ENCODE peak calls at places on chromosomes 7 and 10, in nine cellular contexts. M is endothelial cell, K is SK-N-SH, I is cardiac muscle cell, W is psoas muscle, H is HFF-Myc, Q is pancreas, X is kidney, N is body of pancreas. B is an unnamed sample.

GRCh38 chr7:34333184-34333583 is 324.8 kb upstream of the NPSR1 start:
- DNase-seq in M (no peak), K (no peak), I (no peak), W (no peak), H (no peak), Q (no peak), X (no peak), N (no peak), B (no peak)

GRCh38 chr10:34249634-34250033 is 565.5 kb downstream of the PARD3 start:
- DNase-seq in M (no peak), K (peak), I (no peak), W (no peak), H (no peak), Q (no peak), X (no peak), N (no peak), B (no peak)

GRCh38 chr10:6046458-6047325 is 15.5 kb downstream of the IL2RA start:
- DNase-seq in M (no peak), K (no peak), I (no peak), W (no peak), H (no peak), Q (no peak), X (no peak), N (no peak), B (no peak)

GRCh38 chr7:14687777-14688176 is 214.8 kb downstream of the DGKB start:
- DNase-seq in M (no peak), K (peak), I (no peak), W (no peak), H (no peak), Q (no peak), X (no peak), N (no peak), B (no peak)

GRCh38 chr7:881441-882234 is 5.3 kb downstream of the GET4 start:
- DNase-seq in M (no peak), K (no peak), I (no peak), W (peak), H (no peak), Q (no peak), X (peak), N (no peak), B (no peak)

GRCh38 chr7:6272481-6273323 is at the start of gene CYTH3:
- DNase-seq in M (peak), K (peak), I (peak), W (peak), H (no peak), Q (peak), X (peak), N (peak), B (peak)

GRCh38 chr10:83212632-83213349 is 926.5 kb upstream of the GHITM start:
- DNase-seq in M (no peak), K (no peak), I (no peak), W (no peak), H (peak), Q (no peak), X (no peak), N (no peak), B (no peak)

GRCh38 chr7:121401896-121402295 is 5.8 kb upstream of the FAM3C start:
- DNase-seq in M (no peak), K (no peak), I (no peak), W (no peak), H (no peak), Q (no peak), X (no peak), N (no peak), B (no peak)

GRCh38 chr7:80263321-80263720 is 128.7 kb downstream of the GNAI1 start:
- DNase-seq in M (no peak), K (no peak), I (no peak), W (no peak), H (no peak), Q (no peak), X (no peak), N (no peak), B (no peak)

GRCh38 chr10:4109469-4109868 is 324.5 kb upstream of the KLF6 start:
- DNase-seq in M (no peak), K (no peak), I (no peak), W (no peak), H (no peak), Q (no peak), X (no peak), N (no peak), B (no peak)

GRCh38 chr7:127903913-127904705 is 127.1 kb downstream of the LRRC4 start:
- DNase-seq in M (no peak), K (no peak), I (no peak), W (no peak), H (no peak), Q (no peak), X (no peak), N (no peak), B (no peak)

GRCh38 chr10:113681533-113682470 is 2.1 kb downstream of the CASP7 start:
- DNase-seq in M (no peak), K (no peak), I (no peak), W (no peak), H (no peak), Q (no peak), X (no peak), N (no peak), B (peak)

GRCh38 chr10:36393800-36394199 is 731.6 kb upstream of the ANKRD30A start:
- DNase-seq in M (no peak), K (no peak), I (no peak), W (no peak), H (peak), Q (no peak), X (no peak), N (no peak), B (no peak)

GRCh38 chr7:131149429-131149774 is 178.3 kb upstream of the MKLN1 start:
- DNase-seq in M (no peak), K (no peak), I (no peak), W (no peak), H (no peak), Q (no peak), X (no peak), N (no peak), B (no peak)

GRCh38 chr10:11724938-11725776 is 17.0 kb upstream of the ECHDC3 start:
- DNase-seq in M (peak), K (peak), I (peak), W (no peak), H (peak), Q (no peak), X (no peak), N (no peak), B (peak)

GRCh38 chr7:47371733-47372368 is 210.1 kb downstream of the TNS3 start:
- DNase-seq in M (no peak), K (peak), I (peak), W (peak), H (peak), Q (peak), X (peak), N (peak), B (no peak)

GRCh38 chr10:123997013-123997412 is 96.4 kb downstream of the CHST15 start:
- DNase-seq in M (no peak), K (peak), I (no peak), W (no peak), H (no peak), Q (no peak), X (no peak), N (no peak), B (no peak)

GRCh38 chr10:44979281-44980181 is 922 bp upstream of the DEPP1 start:
- DNase-seq in M (no peak), K (no peak), I (no peak), W (peak), H (no peak), Q (peak), X (no peak), N (peak), B (no peak)

GRCh38 chr7:50199824-50200223 is 104.7 kb upstream of the IKZF1 start:
- DNase-seq in M (no peak), K (no peak), I (no peak), W (no peak), H (no peak), Q (no peak), X (no peak), N (no peak), B (no peak)

GRCh38 chr10:3981300-3981699 is 196.3 kb upstream of the KLF6 start:
- DNase-seq in M (no peak), K (no peak), I (no peak), W (no peak), H (no peak), Q (no peak), X (no peak), N (no peak), B (no peak)

GRCh38 chr7:153100691-153101237 is 341.2 kb downstream of the ACTR3B start:
- DNase-seq in M (no peak), K (no peak), I (no peak), W (no peak), H (no peak), Q (no peak), X (no peak), N (no peak), B (no peak)

GRCh38 chr7:139702313-139702731 is 75.5 kb downstream of the HIPK2 start:
- DNase-seq in M (no peak), K (peak), I (no peak), W (no peak), H (no peak), Q (no peak), X (no peak), N (no peak), B (no peak)

GRCh38 chr7:158282461-158283001 is 305.1 kb downstream of the PTPRN2 start:
- DNase-seq in M (no peak), K (no peak), I (no peak), W (no peak), H (no peak), Q (no peak), X (no peak), N (no peak), B (no peak)

GRCh38 chr10:28975891-28976471 is 298.7 kb downstream of the BAMBI start:
- DNase-seq in M (no peak), K (no peak), I (no peak), W (no peak), H (no peak), Q (no peak), X (no peak), N (no peak), B (no peak)

GRCh38 chr10:86443069-86443468 is 76.5 kb upstream of the GRID1 start:
- DNase-seq in M (no peak), K (no peak), I (no peak), W (no peak), H (no peak), Q (no peak), X (no peak), N (no peak), B (no peak)

GRCh38 chr10:132468651-132469050 is 68.9 kb upstream of the INPP5A start:
- DNase-seq in M (no peak), K (no peak), I (no peak), W (peak), H (no peak), Q (no peak), X (peak), N (peak), B (no peak)

GRCh38 chr7:87075671-87076404 is 16.4 kb upstream of the ELAPOR2 start:
- DNase-seq in M (no peak), K (no peak), I (no peak), W (no peak), H (no peak), Q (no peak), X (no peak), N (no peak), B (peak)

GRCh38 chr10:128615154-128615553 is 488.9 kb upstream of the MKI67 start:
- DNase-seq in M (no peak), K (no peak), I (no peak), W (no peak), H (no peak), Q (no peak), X (no peak), N (no peak), B (no peak)

GRCh38 chr10:128612631-128613030 is 486.4 kb upstream of the MKI67 start:
- DNase-seq in M (no peak), K (no peak), I (no peak), W (no peak), H (no peak), Q (no peak), X (no peak), N (no peak), B (no peak)

GRCh38 chr10:128609460-128609859 is 483.2 kb upstream of the MKI67 start:
- DNase-seq in M (no peak), K (no peak), I (no peak), W (no peak), H (no peak), Q (no peak), X (no peak), N (no peak), B (no peak)

GRCh38 chr10:128610113-128610512 is 483.9 kb upstream of the MKI67 start:
- DNase-seq in M (no peak), K (no peak), I (no peak), W (no peak), H (no peak), Q (no peak), X (no peak), N (no peak), B (no peak)

GRCh38 chr10:128614206-128614605 is 488.0 kb upstream of the MKI67 start:
- DNase-seq in M (no peak), K (no peak), I (no peak), W (no peak), H (no peak), Q (no peak), X (no peak), N (no peak), B (no peak)
- TF ChIP-seq CTCF in M (no peak), K (no peak), I (no peak), W (no peak), H (no peak), Q (no peak), X (no peak), N (no peak), B (no peak)

GRCh38 chr7:141072548-141073172 is 1.2 kb upstream of the TMEM178B start:
- DNase-seq in M (peak), K (peak), I (peak), W (peak), H (no peak), Q (peak), X (peak), N (peak), B (peak)
- TF ChIP-seq CTCF in M (no peak), K (no peak), I (no peak), W (no peak), H (no peak), Q (no peak), X (no peak), N (no peak), B (no peak)

DNA sequence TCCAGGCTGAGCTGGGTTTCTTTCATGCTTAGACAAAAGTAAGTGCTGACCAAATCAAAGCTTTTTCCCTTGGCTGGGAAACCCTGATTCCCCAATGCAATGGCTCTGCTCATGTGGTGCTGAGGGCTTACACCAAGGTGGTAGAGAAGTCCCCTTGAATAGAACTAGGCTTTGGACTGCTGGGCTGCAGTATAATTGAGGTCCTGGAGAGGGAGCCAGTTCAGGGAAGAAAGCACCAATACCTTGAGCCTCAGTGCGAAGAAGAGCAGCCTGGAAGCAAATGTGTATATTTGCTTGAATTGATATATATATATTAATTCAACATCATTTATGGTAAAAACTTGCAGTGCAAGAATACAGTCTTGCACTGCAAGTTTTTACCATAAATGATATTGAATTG is 391.1 kb downstream of the RPS24 start:
- DNase-seq in M (no peak), K (no peak), I (peak), W (no peak), H (no peak), Q (no peak), X (no peak), N (peak), B (no peak)
- TF ChIP-seq CTCF in M (peak), K (peak), I (peak), W (no peak), H (peak), Q (no peak), X (no peak), N (no peak), B (peak)

GRCh38 chr10:33015798-33016547 is 57.9 kb upstream of the ITGB1 start:
- DNase-seq in M (no peak), K (no peak), I (no peak), W (no peak), H (no peak), Q (no peak), X (no peak), N (no peak), B (no peak)
- TF ChIP-seq CTCF in M (no peak), K (no peak), I (no peak), W (no peak), H (no peak), Q (no peak), X (no peak), N (no peak), B (no peak)

GRCh38 chr7:107045980-107046379 is 1.5 kb downstream of the PRKAR2B start:
- DNase-seq in M (no peak), K (no peak), I (no peak), W (no peak), H (no peak), Q (no peak), X (no peak), N (no peak), B (no peak)

GRCh38 chr7:107043916-107044346 is 574 bp upstream of the PRKAR2B start:
- DNase-seq in M (no peak), K (no peak), I (no peak), W (no peak), H (no peak), Q (no peak), X (no peak), N (no peak), B (no peak)

GRCh38 chr7:107045195-107045960 is 873 bp downstream of the PRKAR2B start:
- DNase-seq in M (peak), K (peak), I (peak), W (no peak), H (no peak), Q (no peak), X (no peak), N (no peak), B (no peak)

GRCh38 chr7:107046511-107047259 is 2.2 kb downstream of the PRKAR2B start:
- DNase-seq in M (no peak), K (no peak), I (no peak), W (no peak), H (no peak), Q (no peak), X (no peak), N (no peak), B (no peak)

GRCh38 chr7:107044347-107045194 is at the start of gene PRKAR2B:
- DNase-seq in M (peak), K (peak), I (peak), W (peak), H (no peak), Q (peak), X (peak), N (peak), B (peak)
- TF ChIP-seq CTCF in M (no peak), K (no peak), I (no peak), W (no peak), H (no peak), Q (no peak), X (no peak), N (no peak), B (no peak)

GRCh38 chr10:23172846-23173548 is 19.1 kb upstream of the PTF1A start:
- DNase-seq in M (peak), K (peak), I (peak), W (no peak), H (no peak), Q (peak), X (no peak), N (peak), B (peak)

GRCh38 chr10:23174075-23174973 is 17.8 kb upstream of the PTF1A start:
- DNase-seq in M (no peak), K (no peak), I (no peak), W (no peak), H (no peak), Q (peak), X (peak), N (peak), B (no peak)

GRCh38 chr10:23172429-23172828 is 19.7 kb upstream of the PTF1A start:
- DNase-seq in M (no peak), K (peak), I (no peak), W (no peak), H (no peak), Q (no peak), X (no peak), N (no peak), B (peak)

GRCh38 chr10:23174974-23175512 is 17.1 kb upstream of the PTF1A start:
- DNase-seq in M (no peak), K (no peak), I (no peak), W (no peak), H (no peak), Q (peak), X (no peak), N (peak), B (no peak)

GRCh38 chr10:23173549-23174074 is 18.5 kb upstream of the PTF1A start:
- DNase-seq in M (no peak), K (peak), I (no peak), W (no peak), H (no peak), Q (peak), X (no peak), N (peak), B (peak)
- TF ChIP-seq CTCF in M (no peak), K (no peak), I (no peak), W (no peak), H (no peak), Q (no peak), X (no peak), N (peak), B (no peak)

GRCh38 chr7:151124205-151124880 is 38.1 kb downstream of the AGAP3 start:
- DNase-seq in M (no peak), K (no peak), I (no peak), W (no peak), H (no peak), Q (peak), X (no peak), N (no peak), B (no peak)
- TF ChIP-seq CTCF in M (peak), K (no peak), I (no peak), W (no peak), H (no peak), Q (peak), X (no peak), N (no peak), B (no peak)

DNA sequence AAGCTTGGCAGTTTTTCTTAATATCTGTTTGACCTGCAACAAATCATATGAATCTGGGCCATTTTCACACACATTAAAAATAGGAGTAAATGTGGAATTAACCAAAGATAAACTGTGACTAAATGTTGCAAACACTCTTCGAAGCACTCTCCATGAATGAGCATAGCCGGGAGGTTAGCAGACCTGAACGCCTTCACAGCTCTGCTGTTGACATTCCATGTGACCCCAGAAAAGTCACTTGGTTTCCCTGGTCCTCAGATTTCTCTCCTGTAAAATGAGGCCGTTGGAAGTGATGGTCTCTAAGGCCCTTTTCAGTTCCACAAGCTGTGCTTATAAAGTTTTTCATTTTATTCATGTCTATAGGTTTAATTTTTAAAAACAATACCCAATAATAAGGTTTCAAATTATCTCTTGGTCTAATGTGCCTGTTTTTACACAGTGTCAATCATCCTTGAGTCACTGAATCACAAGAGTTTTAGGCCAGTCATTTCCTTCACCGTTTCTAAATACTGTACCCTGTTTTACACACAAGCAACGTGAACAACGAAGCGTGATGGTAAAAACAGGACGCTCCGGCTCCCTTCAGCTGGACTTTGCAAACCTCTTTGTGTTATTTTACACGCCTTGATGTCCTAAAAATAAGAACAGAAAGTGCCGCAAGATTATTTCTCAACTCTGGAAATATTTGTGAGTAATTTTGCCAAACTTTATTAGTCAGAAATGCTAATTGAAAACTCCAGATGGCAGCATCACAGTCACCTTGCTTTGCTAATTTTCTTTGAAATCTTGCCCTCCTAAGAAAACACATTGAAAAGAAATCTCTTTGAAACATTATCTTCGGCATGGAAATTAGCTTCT is 38.6 kb upstream of the MET start:
- DNase-seq in M (no peak), K (no peak), I (no peak), W (peak), H (no peak), Q (no peak), X (no peak), N (peak), B (peak)
- TF ChIP-seq CTCF in M (no peak), K (no peak), I (peak), W (peak), H (no peak), Q (no peak), X (no peak), N (peak), B (no peak)

B was measured in GM13977.